ENCODE peak calls at places on chromosome 14, in nine cellular contexts. H is osteocyte, M is progenitor cell of endocrine pancreas, C is GM12865, N is IMR-90, V is GM23338, R is activated B cell treated with CpG ODN at 0.5 μM for 24 hours, S is uterus, G is AG10803. W is an unnamed sample.

GRCh38 chr14:61838661-61839060 is 76.4 kb downstream of the SNAPC1 start:
- DNase-seq in C (no peak), M (no peak), V (no peak), N (peak), R (no peak), G (no peak), H (no peak), S (no peak), W (no peak)

GRCh38 chr14:95452890-95453712 is 63.3 kb downstream of the SYNE3 start:
- DNase-seq in S (no peak), G (no peak), M (no peak), N (no peak), R (no peak), H (no peak), V (no peak), C (no peak), W (no peak)

GRCh38 chr14:72723741-72724530 is 170.0 kb downstream of the DPF3 start:
- DNase-seq in H (no peak), C (no peak), M (no peak), N (peak), G (peak), R (no peak), S (no peak), V (no peak), W (no peak)

GRCh38 chr14:86781111-86781510 is 1211.9 kb downstream of the GALC start:
- DNase-seq in N (no peak), M (no peak), V (no peak), G (no peak), H (no peak), S (no peak), R (no peak), C (no peak), W (no peak)

GRCh38 chr14:89915114-89915878 is 39.2 kb downstream of the EFCAB11 start:
- DNase-seq in V (peak), G (peak), H (no peak), S (peak), C (peak), R (peak), N (peak), M (peak), W (peak)

GRCh38 chr14:77033622-77034521 is 5.4 kb upstream of the IRF2BPL start:
- DNase-seq in H (peak), S (peak), N (peak), M (peak), C (peak), V (peak), R (peak), G (peak), W (peak)

GRCh38 chr14:83556065-83556464 is 1973.9 kb upstream of the FLRT2 start:
- DNase-seq in R (no peak), C (no peak), S (no peak), N (peak), V (no peak), M (no peak), H (no peak), G (no peak), W (no peak)

GRCh38 chr14:63493246-63493645 is 49.9 kb downstream of the PPP2R5E start:
- DNase-seq in R (no peak), G (peak), S (no peak), V (peak), M (no peak), N (peak), H (no peak), C (peak), W (no peak)

GRCh38 chr14:50082308-50082742 is 34.0 kb downstream of the VCPKMT start:
- DNase-seq in S (no peak), N (no peak), C (peak), R (no peak), H (no peak), M (no peak), G (no peak), V (no peak), W (no peak)

GRCh38 chr14:73776194-73776537 is 62.0 kb upstream of the PNMA1 start:
- DNase-seq in R (no peak), C (no peak), G (peak), V (no peak), H (no peak), S (no peak), N (no peak), M (no peak), W (no peak)

GRCh38 chr14:32509632-32510187 is 180.6 kb downstream of the AKAP6 start:
- DNase-seq in H (peak), C (no peak), M (no peak), G (peak), S (peak), N (peak), V (no peak), R (no peak), W (no peak)

GRCh38 chr14:69315302-69315701 is 55.3 kb downstream of the GALNT16 start:
- DNase-seq in R (no peak), S (peak), N (no peak), H (no peak), V (no peak), G (no peak), M (no peak), C (no peak), W (no peak)

GRCh38 chr14:70045296-70045695 is 143.5 kb downstream of the SLC8A3 start:
- DNase-seq in N (no peak), H (no peak), G (peak), R (no peak), S (no peak), V (no peak), M (no peak), C (no peak), W (no peak)

GRCh38 chr14:42222924-42223471 is 616.3 kb downstream of the LRFN5 start:
- DNase-seq in H (no peak), G (peak), V (peak), N (peak), C (peak), S (no peak), M (no peak), R (no peak), W (no peak)

GRCh38 chr14:75660238-75660629 is 442 bp downstream of the ERG28 start:
- DNase-seq in C (no peak), H (no peak), M (no peak), S (no peak), G (no peak), V (no peak), N (no peak), R (no peak), W (no peak)

GRCh38 chr14:20836668-20837338 is 34.2 kb upstream of the RNASE1 start:
- DNase-seq in S (no peak), H (no peak), M (no peak), C (no peak), G (peak), N (peak), R (no peak), V (peak), W (no peak)
- TF ChIP-seq CTCF in S (no peak), H (no peak), M (peak), C (peak), G (peak), N (peak), R (no peak), V (peak), W (peak)

GRCh38 chr14:24442240-24443052 is at the start of gene SDR39U1:
- DNase-seq in S (peak), N (peak), H (peak), M (peak), C (peak), G (peak), R (peak), V (peak), W (peak)
- TF ChIP-seq CTCF in S (peak), N (no peak), H (peak), M (peak), C (no peak), G (no peak), R (no peak), V (no peak), W (no peak)

GRCh38 chr14:59188461-59189280 is at the start of gene DAAM1:
- DNase-seq in N (peak), G (peak), V (peak), M (peak), R (peak), C (peak), S (peak), H (peak), W (peak)
- TF ChIP-seq CTCF in N (no peak), G (no peak), V (no peak), M (no peak), R (no peak), C (no peak), S (no peak), H (no peak), W (no peak)

DNA sequence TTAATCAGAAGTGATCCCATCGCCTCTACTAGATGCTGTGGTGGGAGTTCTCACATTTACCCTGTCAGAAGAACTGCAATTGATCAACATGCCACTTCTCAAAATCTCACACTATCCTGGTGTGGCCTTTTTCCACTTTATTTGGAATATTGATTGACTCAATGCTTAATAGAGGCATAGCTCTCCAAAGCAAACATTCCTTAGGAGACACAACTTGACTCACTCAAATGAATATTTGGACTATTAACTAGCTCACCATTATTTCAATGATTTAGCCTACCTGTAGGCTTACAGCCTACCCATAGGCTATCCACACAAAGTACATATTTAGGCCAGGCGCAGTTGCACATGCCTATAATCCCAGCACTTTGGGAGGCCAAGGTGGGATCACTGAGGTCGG is 186.5 kb downstream of the KLHL28 start:
- DNase-seq in R (no peak), S (no peak), V (no peak), M (no peak), H (no peak), N (no peak), G (no peak), C (no peak), W (no peak)
- TF ChIP-seq CTCF in R (no peak), S (no peak), V (no peak), M (no peak), H (no peak), N (no peak), G (no peak), C (no peak), W (no peak)

W was measured in glutamatergic neuron.